ENCODE peak calls at places on chromosomes 11 and 22, in eight cellular contexts. One of them, this sample, is unnamed.

GRCh38 chr22:20885557-20886323 is 26.9 kb downstream of the SNAP29 start:
- DNase-seq in heart left ventricle: peak; percentile 77
- DNase-seq in iPS DF 6.9: peak; percentile 66
- DNase-seq in adipocyte: peak; percentile 92
- DNase-seq in Panc1: peak; percentile 72
- DNase-seq in fibroblast of lung: peak; percentile 84
- DNase-seq in adrenal gland: peak; percentile 95
- DNase-seq in skeletal muscle cell: peak; percentile 37
- DNase-seq in this sample: no peak

GRCh38 chr22:28601915-28602314 is 77.7 kb downstream of the TTC28 start:
- DNase-seq in heart left ventricle: no peak
- DNase-seq in iPS DF 6.9: no peak
- DNase-seq in adipocyte: no peak
- DNase-seq in Panc1: no peak
- DNase-seq in fibroblast of lung: no peak
- DNase-seq in adrenal gland: no peak
- DNase-seq in skeletal muscle cell: no peak
- DNase-seq in this sample: no peak

GRCh38 chr11:3000032-3000961 is 8.2 kb upstream of the NAP1L4 start:
- DNase-seq in heart left ventricle: peak; percentile 76
- DNase-seq in iPS DF 6.9: no peak
- DNase-seq in adipocyte: peak; percentile 33
- DNase-seq in Panc1: no peak
- DNase-seq in fibroblast of lung: peak; percentile 59
- DNase-seq in adrenal gland: peak; percentile 72
- DNase-seq in skeletal muscle cell: no peak
- DNase-seq in this sample: no peak

GRCh38 chr11:133904818-133905515 is 51.8 kb downstream of the IGSF9B start:
- DNase-seq in heart left ventricle: no peak
- DNase-seq in iPS DF 6.9: no peak
- DNase-seq in adipocyte: no peak
- DNase-seq in Panc1: no peak
- DNase-seq in fibroblast of lung: no peak
- DNase-seq in adrenal gland: no peak
- DNase-seq in skeletal muscle cell: no peak
- DNase-seq in this sample: no peak

GRCh38 chr11:44817207-44817944 is 90.6 kb downstream of the TSPAN18 start:
- DNase-seq in heart left ventricle: no peak
- DNase-seq in iPS DF 6.9: no peak
- DNase-seq in adipocyte: no peak
- DNase-seq in Panc1: no peak
- DNase-seq in fibroblast of lung: no peak
- DNase-seq in adrenal gland: no peak
- DNase-seq in skeletal muscle cell: no peak
- DNase-seq in this sample: no peak

GRCh38 chr22:19942071-19942885 is 660 bp upstream of the TXNRD2 start:
- DNase-seq in heart left ventricle: no peak
- DNase-seq in iPS DF 6.9: no peak
- DNase-seq in adipocyte: peak; percentile 83
- DNase-seq in Panc1: no peak
- DNase-seq in fibroblast of lung: peak; percentile 75
- DNase-seq in adrenal gland: no peak
- DNase-seq in skeletal muscle cell: no peak
- DNase-seq in this sample: no peak

GRCh38 chr11:28581286-28582242 is 473.4 kb downstream of the METTL15 start:
- DNase-seq in heart left ventricle: no peak
- DNase-seq in iPS DF 6.9: no peak
- DNase-seq in adipocyte: no peak
- DNase-seq in Panc1: no peak
- DNase-seq in fibroblast of lung: no peak
- DNase-seq in adrenal gland: no peak
- DNase-seq in skeletal muscle cell: peak; percentile 84
- DNase-seq in this sample: no peak

GRCh38 chr11:9040410-9040809 is 36.6 kb upstream of the NRIP3 start:
- DNase-seq in heart left ventricle: no peak
- DNase-seq in iPS DF 6.9: no peak
- DNase-seq in adipocyte: no peak
- DNase-seq in Panc1: no peak
- DNase-seq in fibroblast of lung: no peak
- DNase-seq in adrenal gland: no peak
- DNase-seq in skeletal muscle cell: no peak
- DNase-seq in this sample: no peak

GRCh38 chr11:6402061-6402470 is 11.8 kb downstream of the SMPD1 start:
- DNase-seq in heart left ventricle: no peak
- DNase-seq in iPS DF 6.9: no peak
- DNase-seq in adipocyte: no peak
- DNase-seq in Panc1: no peak
- DNase-seq in fibroblast of lung: no peak
- DNase-seq in adrenal gland: no peak
- DNase-seq in skeletal muscle cell: no peak
- DNase-seq in this sample: peak; percentile 37

GRCh38 chr22:20503816-20504215 is 3.6 kb upstream of the MED15 start:
- DNase-seq in heart left ventricle: no peak
- DNase-seq in iPS DF 6.9: no peak
- DNase-seq in adipocyte: no peak
- DNase-seq in Panc1: no peak
- DNase-seq in fibroblast of lung: no peak
- DNase-seq in adrenal gland: no peak
- DNase-seq in skeletal muscle cell: no peak
- DNase-seq in this sample: no peak

GRCh38 chr11:130427581-130428211 is 713 bp downstream of the ADAMTS8 start:
- DNase-seq in heart left ventricle: peak; percentile 38
- DNase-seq in iPS DF 6.9: no peak
- DNase-seq in adipocyte: peak; percentile 39
- DNase-seq in Panc1: no peak
- DNase-seq in fibroblast of lung: peak; percentile 9
- DNase-seq in adrenal gland: no peak
- DNase-seq in skeletal muscle cell: no peak
- DNase-seq in this sample: no peak

GRCh38 chr11:69232821-69233760 is 60.9 kb upstream of the MYEOV start:
- DNase-seq in heart left ventricle: peak; percentile 8
- DNase-seq in iPS DF 6.9: no peak
- DNase-seq in adipocyte: no peak
- DNase-seq in Panc1: no peak
- DNase-seq in fibroblast of lung: no peak
- DNase-seq in adrenal gland: peak; percentile 14
- DNase-seq in skeletal muscle cell: no peak
- DNase-seq in this sample: no peak

GRCh38 chr11:126282742-126283591 is at the start of gene TIRAP:
- DNase-seq in heart left ventricle: peak; percentile 76
- DNase-seq in iPS DF 6.9: no peak
- DNase-seq in adipocyte: peak; percentile 83
- DNase-seq in Panc1: no peak
- DNase-seq in fibroblast of lung: peak; percentile 52
- DNase-seq in adrenal gland: peak; percentile 80
- DNase-seq in skeletal muscle cell: no peak
- DNase-seq in this sample: no peak

GRCh38 chr11:1178201-1178885 is 20.6 kb downstream of the MUC5AC start:
- DNase-seq in heart left ventricle: no peak
- DNase-seq in iPS DF 6.9: no peak
- DNase-seq in adipocyte: no peak
- DNase-seq in Panc1: no peak
- DNase-seq in fibroblast of lung: no peak
- DNase-seq in adrenal gland: no peak
- DNase-seq in skeletal muscle cell: no peak
- DNase-seq in this sample: no peak

GRCh38 chr11:95764267-95764898 is 25.2 kb downstream of the FAM76B start:
- DNase-seq in heart left ventricle: no peak
- DNase-seq in iPS DF 6.9: no peak
- DNase-seq in adipocyte: peak; percentile 89
- DNase-seq in Panc1: no peak
- DNase-seq in fibroblast of lung: peak; percentile 82
- DNase-seq in adrenal gland: no peak
- DNase-seq in skeletal muscle cell: peak; percentile 17
- DNase-seq in this sample: peak; percentile 57

GRCh38 chr11:116646191-116646590 is 126.6 kb downstream of the BUD13 start:
- DNase-seq in heart left ventricle: no peak
- DNase-seq in iPS DF 6.9: no peak
- DNase-seq in adipocyte: no peak
- DNase-seq in Panc1: no peak
- DNase-seq in fibroblast of lung: no peak
- DNase-seq in adrenal gland: no peak
- DNase-seq in skeletal muscle cell: no peak
- DNase-seq in this sample: no peak

GRCh38 chr11:111455291-111456085 is 56.7 kb downstream of the BTG4 start:
- DNase-seq in heart left ventricle: no peak
- DNase-seq in iPS DF 6.9: no peak
- DNase-seq in adipocyte: no peak
- DNase-seq in Panc1: no peak
- DNase-seq in fibroblast of lung: no peak
- DNase-seq in adrenal gland: no peak
- DNase-seq in skeletal muscle cell: no peak
- DNase-seq in this sample: no peak

DNA sequence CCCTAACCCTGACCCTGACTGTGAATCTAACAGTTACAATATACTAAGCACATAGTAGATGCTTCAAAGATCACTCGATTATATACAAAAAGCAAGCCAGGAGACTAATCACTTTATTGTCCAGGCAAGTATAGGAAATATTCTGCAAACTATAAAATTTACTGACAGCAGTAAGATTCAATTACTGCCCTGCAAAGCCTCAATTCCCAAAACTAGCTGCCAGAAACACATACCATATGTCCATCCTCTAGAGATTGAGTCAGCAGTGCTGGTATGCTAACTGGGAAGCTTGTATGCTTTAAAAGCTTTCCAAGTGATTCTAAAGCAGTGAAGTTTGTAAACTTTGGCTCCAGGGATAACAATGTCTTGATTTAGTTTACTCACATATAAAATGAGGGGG is 26.1 kb downstream of the CSTF3 start:
- DNase-seq in heart left ventricle: no peak
- DNase-seq in iPS DF 6.9: no peak
- DNase-seq in adipocyte: peak; percentile 82
- DNase-seq in Panc1: no peak
- DNase-seq in fibroblast of lung: peak; percentile 91
- DNase-seq in adrenal gland: no peak
- DNase-seq in skeletal muscle cell: peak; percentile 77
- DNase-seq in this sample: no peak
- H3K4me3 ChIP-seq in heart left ventricle: no peak overlapping the region
- H3K4me3 ChIP-seq in iPS DF 6.9: no peak overlapping the region
- H3K4me3 ChIP-seq in adipocyte: peak overlapping the region; percentile 20
- H3K4me3 ChIP-seq in Panc1: no peak overlapping the region
- H3K4me3 ChIP-seq in fibroblast of lung: no peak overlapping the region
- H3K4me3 ChIP-seq in adrenal gland: no peak overlapping the region
- H3K4me3 ChIP-seq in skeletal muscle cell: no peak overlapping the region
- H3K4me3 ChIP-seq in this sample: no peak overlapping the region

DNA sequence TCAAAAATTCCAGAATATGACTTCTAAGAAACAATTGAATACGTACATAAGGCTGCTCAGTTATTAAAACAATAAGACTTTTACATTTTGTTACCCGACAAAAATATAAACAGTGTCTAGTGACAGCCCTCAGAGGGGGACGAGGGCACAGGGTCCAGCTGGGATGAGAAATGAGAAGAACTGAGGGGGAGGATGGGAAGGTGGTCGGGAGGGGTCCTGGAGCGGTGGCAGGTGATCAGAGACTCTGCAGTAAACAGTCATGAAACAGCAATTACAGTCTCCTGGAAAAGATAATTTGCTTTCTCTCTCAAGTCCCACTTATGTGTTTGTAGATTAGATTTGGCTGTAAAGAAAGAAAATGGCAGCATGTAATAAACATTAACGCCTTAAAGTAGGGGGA is 56.0 kb downstream of the PACSIN2 start:
- DNase-seq in heart left ventricle: no peak
- DNase-seq in iPS DF 6.9: no peak
- DNase-seq in adipocyte: no peak
- DNase-seq in Panc1: no peak
- DNase-seq in fibroblast of lung: no peak
- DNase-seq in adrenal gland: peak; percentile 23
- DNase-seq in skeletal muscle cell: no peak
- DNase-seq in this sample: no peak
- H3K4me3 ChIP-seq in heart left ventricle: peak overlapping the region; percentile 15
- H3K4me3 ChIP-seq in iPS DF 6.9: no peak overlapping the region
- H3K4me3 ChIP-seq in adipocyte: no peak overlapping the region
- H3K4me3 ChIP-seq in Panc1: peak overlapping the region; percentile 51
- H3K4me3 ChIP-seq in fibroblast of lung: no peak overlapping the region
- H3K4me3 ChIP-seq in adrenal gland: no peak overlapping the region
- H3K4me3 ChIP-seq in skeletal muscle cell: no peak overlapping the region
- H3K4me3 ChIP-seq in this sample: no peak overlapping the region

GRCh38 chr11:118918686-118919280 is 6.9 kb downstream of the BCL9L start:
- DNase-seq in heart left ventricle: no peak
- DNase-seq in iPS DF 6.9: no peak
- DNase-seq in adipocyte: peak; percentile 46
- DNase-seq in Panc1: no peak
- DNase-seq in fibroblast of lung: no peak
- DNase-seq in adrenal gland: peak; percentile 59
- DNase-seq in skeletal muscle cell: no peak
- DNase-seq in this sample: no peak

GRCh38 chr11:118915941-118916841 is 9.5 kb downstream of the BCL9L start:
- DNase-seq in heart left ventricle: no peak
- DNase-seq in iPS DF 6.9: no peak
- DNase-seq in adipocyte: no peak
- DNase-seq in Panc1: no peak
- DNase-seq in fibroblast of lung: no peak
- DNase-seq in adrenal gland: no peak
- DNase-seq in skeletal muscle cell: no peak
- DNase-seq in this sample: no peak

GRCh38 chr11:118917488-118918127 is 8.1 kb downstream of the BCL9L start:
- DNase-seq in heart left ventricle: no peak
- DNase-seq in iPS DF 6.9: no peak
- DNase-seq in adipocyte: peak; percentile 96
- DNase-seq in Panc1: no peak
- DNase-seq in fibroblast of lung: peak; percentile 95
- DNase-seq in adrenal gland: peak; percentile 91
- DNase-seq in skeletal muscle cell: peak; percentile 82
- DNase-seq in this sample: no peak

GRCh38 chr11:118916842-118917388 is 8.8 kb downstream of the BCL9L start:
- DNase-seq in heart left ventricle: no peak
- DNase-seq in iPS DF 6.9: no peak
- DNase-seq in adipocyte: peak; percentile 84
- DNase-seq in Panc1: no peak
- DNase-seq in fibroblast of lung: peak; percentile 82
- DNase-seq in adrenal gland: peak; percentile 89
- DNase-seq in skeletal muscle cell: peak; percentile 69
- DNase-seq in this sample: no peak

GRCh38 chr11:118918128-118918685 is 7.5 kb downstream of the BCL9L start:
- DNase-seq in heart left ventricle: peak; percentile 77
- DNase-seq in iPS DF 6.9: no peak
- DNase-seq in adipocyte: peak; percentile 88
- DNase-seq in Panc1: no peak
- DNase-seq in fibroblast of lung: peak; percentile 97
- DNase-seq in adrenal gland: peak; percentile 88
- DNase-seq in skeletal muscle cell: peak; percentile 90
- DNase-seq in this sample: no peak
- H3K4me3 ChIP-seq in heart left ventricle: no peak overlapping the region
- H3K4me3 ChIP-seq in iPS DF 6.9: no peak overlapping the region
- H3K4me3 ChIP-seq in adipocyte: peak overlapping the region; percentile 76
- H3K4me3 ChIP-seq in Panc1: peak overlapping the region; percentile 30
- H3K4me3 ChIP-seq in fibroblast of lung: peak overlapping the region; percentile 18
- H3K4me3 ChIP-seq in adrenal gland: no peak overlapping the region
- H3K4me3 ChIP-seq in skeletal muscle cell: peak overlapping the region; percentile 38
- H3K4me3 ChIP-seq in this sample: no peak overlapping the region

DNA sequence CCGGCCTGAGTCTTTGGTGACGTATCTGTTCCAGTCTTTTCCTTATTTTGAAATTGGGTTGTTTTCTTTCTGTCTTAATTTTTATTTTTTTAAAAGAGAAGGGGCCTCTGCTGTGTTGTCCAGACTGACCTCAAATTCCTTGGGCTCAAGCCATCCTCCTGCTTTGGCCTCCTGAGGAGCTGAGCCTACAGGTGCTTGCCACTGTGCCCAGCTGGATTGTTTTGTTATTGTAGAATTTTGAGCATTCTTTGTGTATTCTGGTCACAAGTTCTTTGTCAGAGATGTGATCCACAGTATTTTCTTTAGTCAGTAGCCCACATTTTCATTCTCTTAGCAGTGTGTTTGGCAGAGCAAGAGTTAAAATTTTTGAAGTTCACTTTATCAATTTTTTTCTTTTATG is 100.1 kb downstream of the ATXN10 start:
- DNase-seq in heart left ventricle: no peak
- DNase-seq in iPS DF 6.9: no peak
- DNase-seq in adipocyte: no peak
- DNase-seq in Panc1: no peak
- DNase-seq in fibroblast of lung: no peak
- DNase-seq in adrenal gland: no peak
- DNase-seq in skeletal muscle cell: no peak
- DNase-seq in this sample: no peak
- H3K4me3 ChIP-seq in heart left ventricle: no peak overlapping the region
- H3K4me3 ChIP-seq in iPS DF 6.9: no peak overlapping the region
- H3K4me3 ChIP-seq in adipocyte: no peak overlapping the region
- H3K4me3 ChIP-seq in Panc1: no peak overlapping the region
- H3K4me3 ChIP-seq in fibroblast of lung: no peak overlapping the region
- H3K4me3 ChIP-seq in adrenal gland: no peak overlapping the region
- H3K4me3 ChIP-seq in skeletal muscle cell: no peak overlapping the region
- H3K4me3 ChIP-seq in this sample: no peak overlapping the region

This sample was measured in Jurkat, Clone E6-1.